ENCODE peak calls at places on chromosomes 13 and 19, in four cellular contexts. H is tibial artery, P is fibroblast of the aortic adventitia, Q is brain microvascular endothelial cell. B is an unnamed sample.

GRCh38 chr19:11361037-11361770 is 6.0 kb downstream of the PLPPR2 start:
- DNase-seq in H (no peak), P (no peak), Q (no peak), B (no peak)

GRCh38 chr19:6527893-6528543 is 2.8 kb upstream of the TNFSF9 start:
- DNase-seq in H (no peak), P (no peak), Q (no peak), B (no peak)

GRCh38 chr13:101152184-101152583 is 264.1 kb downstream of the NALCN start:
- DNase-seq in H (no peak), P (no peak), Q (no peak), B (peak)

GRCh38 chr13:76680112-76680511 is 206.1 kb downstream of the KCTD12 start:
- DNase-seq in H (no peak), P (no peak), Q (no peak), B (no peak)

GRCh38 chr13:35927554-35927953 is 203.6 kb downstream of the DCLK1 start:
- DNase-seq in H (no peak), P (peak), Q (peak), B (peak)

GRCh38 chr19:35899547-35900214 is 659 bp downstream of the NFKBID start:
- DNase-seq in H (peak), P (peak), Q (peak), B (peak)

GRCh38 chr19:46297700-46298476 is 1.0 kb downstream of the HIF3A start:
- DNase-seq in H (peak), P (peak), Q (no peak), B (peak)

GRCh38 chr19:15591796-15592195 is 23.2 kb upstream of the CYP4F8 start:
- DNase-seq in H (no peak), P (no peak), Q (no peak), B (no peak)

GRCh38 chr19:38869836-38870607 is 8.1 kb downstream of the RINL start:
- DNase-seq in H (peak), P (peak), Q (peak), B (peak)

GRCh38 chr13:87669379-87669978 is 1.7 kb upstream of the SLITRK5 start:
- DNase-seq in H (no peak), P (peak), Q (no peak), B (no peak)

GRCh38 chr19:42129399-42130253 is 2.6 kb downstream of the POU2F2 start:
- DNase-seq in H (peak), P (peak), Q (no peak), B (peak)

GRCh38 chr19:33689886-33690285 is 68.1 kb downstream of the CHST8 start:
- DNase-seq in H (peak), P (no peak), Q (no peak), B (no peak)

GRCh38 chr13:40596484-40596883 is 70.0 kb downstream of the FOXO1 start:
- DNase-seq in H (no peak), P (no peak), Q (no peak), B (no peak)

GRCh38 chr13:33746867-33747266 is 71.1 kb upstream of the RFC3 start:
- DNase-seq in H (no peak), P (no peak), Q (no peak), B (no peak)
- H3K4me3 ChIP-seq in H (no peak), P (no peak), Q (no peak), B (no peak)

GRCh38 chr13:39012608-39013007 is 22.0 kb upstream of the STOML3 start:
- DNase-seq in H (no peak), P (no peak), Q (no peak), B (no peak)
- TF ChIP-seq CTCF in H (no peak), P (no peak), Q (peak), B (no peak)

GRCh38 chr19:40423938-40424337 is 1.9 kb downstream of the SERTAD1 start:
- DNase-seq in H (no peak), P (no peak), Q (no peak), B (no peak)
- H3K4me3 ChIP-seq in H (peak), P (peak), Q (peak), B (peak)

GRCh38 chr19:52248256-52248655 is 21.1 kb upstream of the ZNF766 start:
- DNase-seq in H (no peak), P (peak), Q (peak), B (peak)
- TF ChIP-seq CTCF in H (peak), P (peak), Q (peak), B (peak)